ENCODE peak calls at places on chromosomes 3 and 15, in four cellular contexts. G is brain microvascular endothelial cell, T is gastrocnemius medialis, B is WERI-Rb-1. Q is an unnamed sample.
A peak's percentile ranks its signal among the peaks of the same experiment; 100 is the strongest.

GRCh38 chr15:39110746-39111145 is 470.1 kb upstream of the THBS1 start:
- DNase-seq in T (no peak), B (no peak), G (no peak), Q (no peak)

GRCh38 chr3:132787616-132788015 is 65.4 kb upstream of the NPHP3 start:
- DNase-seq in G (peak; percentile 25), T (no peak), B (no peak), Q (no peak)

GRCh38 chr3:143120716-143121239 is 1.2 kb downstream of the CHST2 start:
- DNase-seq in T (no peak), G (peak; percentile 33), B (peak; percentile 31), Q (peak; percentile 81)

GRCh38 chr3:32246079-32246675 is 7.7 kb downstream of the CMTM8 start:
- DNase-seq in T (no peak), G (no peak), B (no peak), Q (peak; percentile 17)

GRCh38 chr3:125594581-125595011 is 701 bp downstream of the OSBPL11 start:
- DNase-seq in T (no peak), B (peak; percentile 22), G (no peak), Q (peak; percentile 25)

GRCh38 chr3:110165753-110166152 is 828.4 kb upstream of the DPPA4 start:
- DNase-seq in T (no peak), B (no peak), G (no peak), Q (no peak)

GRCh38 chr3:55854395-55854994 is 367.4 kb upstream of the WNT5A start:
- DNase-seq in G (no peak), B (no peak), T (no peak), Q (no peak)

GRCh38 chr15:83613146-83613635 is 40.7 kb upstream of the ADAMTSL3 start:
- DNase-seq in G (no peak), T (no peak), B (no peak), Q (no peak)

GRCh38 chr3:188133219-188133618 is 20.7 kb upstream of the LPP start:
- DNase-seq in T (no peak), G (peak; percentile 92), B (no peak), Q (no peak)

GRCh38 chr3:95923496-95924210 is 890.7 kb upstream of the EPHA6 start:
- DNase-seq in T (no peak), G (peak; percentile 83), B (no peak), Q (no peak)

GRCh38 chr3:41701196-41701698 is 260.7 kb downstream of the ULK4 start:
- DNase-seq in G (no peak), B (no peak), T (no peak), Q (no peak)

GRCh38 chr3:188916934-188917391 is 254.8 kb upstream of the TPRG1 start:
- DNase-seq in T (no peak), B (no peak), G (no peak), Q (no peak)

GRCh38 chr3:126523745-126524428 is at the start of gene CHST13:
- DNase-seq in B (peak; percentile 68), G (no peak), T (no peak), Q (peak; percentile 95)

GRCh38 chr3:191136347-191136746 is 62.7 kb upstream of the OSTN start:
- DNase-seq in B (no peak), G (peak; percentile 46), T (no peak), Q (peak; percentile 36)

GRCh38 chr3:183275418-183275817 is 22.4 kb downstream of the B3GNT5 start:
- DNase-seq in T (no peak), B (no peak), G (peak; percentile 51), Q (no peak)

GRCh38 chr3:135107043-135107442 is 312.0 kb downstream of the EPHB1 start:
- DNase-seq in G (no peak), B (no peak), T (no peak), Q (no peak)

GRCh38 chr3:135694142-135694541 is 271.4 kb upstream of the PPP2R3A start:
- DNase-seq in B (no peak), T (no peak), G (no peak), Q (no peak)

GRCh38 chr3:53162672-53163458 is 1.9 kb downstream of the PRKCD start:
- DNase-seq in T (no peak), G (no peak), B (no peak), Q (peak; percentile 39)

GRCh38 chr15:70461992-70462391 is 301.4 kb downstream of the UACA start:
- DNase-seq in T (no peak), B (no peak), G (no peak), Q (no peak)

GRCh38 chr15:83365370-83365938 is 81.0 kb upstream of the BNC1 start:
- DNase-seq in B (no peak), G (peak; percentile 32), T (no peak), Q (peak; percentile 73)

GRCh38 chr3:6180171-6180570 is 680.7 kb upstream of the GRM7 start:
- DNase-seq in B (no peak), T (no peak), G (no peak), Q (no peak)

GRCh38 chr15:33215941-33216872 is 21.7 kb upstream of the FMN1 start:
- DNase-seq in G (peak; percentile 14), T (no peak), B (peak; percentile 79), Q (no peak)

GRCh38 chr15:50135123-50135541 is 16.1 kb upstream of the ATP8B4 start:
- DNase-seq in G (peak; percentile 30), B (no peak), T (no peak), Q (no peak)

DNA sequence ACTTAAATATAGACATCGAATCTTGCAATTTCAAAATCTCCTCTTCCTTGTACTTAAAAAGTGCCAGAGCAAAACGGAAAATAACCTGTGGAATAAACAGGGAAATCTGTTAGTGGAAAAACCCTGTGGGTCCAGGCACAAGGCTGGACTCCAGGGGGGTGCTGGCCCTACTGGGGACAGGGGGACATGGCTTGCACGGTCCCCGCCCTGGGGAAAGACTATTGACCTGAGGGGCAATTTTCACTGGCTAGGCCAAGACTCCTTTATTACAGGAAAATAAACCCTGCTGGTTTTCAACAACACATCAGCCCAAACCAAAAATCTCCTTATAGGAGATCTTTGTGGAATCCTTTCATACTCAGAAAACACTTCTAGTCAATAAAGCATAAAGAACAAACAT is 75.9 kb downstream of the TBC1D2B start:
- DNase-seq in G (no peak), T (no peak), B (no peak), Q (no peak)
- H3K36me3 ChIP-seq in G (peaks cover 59% of the 10 kb centered on the region), T (peaks cover 10% of the 10 kb centered on the region), B (peaks cover 18% of the 10 kb centered on the region), Q (peaks cover 1% of the 10 kb centered on the region)

DNA sequence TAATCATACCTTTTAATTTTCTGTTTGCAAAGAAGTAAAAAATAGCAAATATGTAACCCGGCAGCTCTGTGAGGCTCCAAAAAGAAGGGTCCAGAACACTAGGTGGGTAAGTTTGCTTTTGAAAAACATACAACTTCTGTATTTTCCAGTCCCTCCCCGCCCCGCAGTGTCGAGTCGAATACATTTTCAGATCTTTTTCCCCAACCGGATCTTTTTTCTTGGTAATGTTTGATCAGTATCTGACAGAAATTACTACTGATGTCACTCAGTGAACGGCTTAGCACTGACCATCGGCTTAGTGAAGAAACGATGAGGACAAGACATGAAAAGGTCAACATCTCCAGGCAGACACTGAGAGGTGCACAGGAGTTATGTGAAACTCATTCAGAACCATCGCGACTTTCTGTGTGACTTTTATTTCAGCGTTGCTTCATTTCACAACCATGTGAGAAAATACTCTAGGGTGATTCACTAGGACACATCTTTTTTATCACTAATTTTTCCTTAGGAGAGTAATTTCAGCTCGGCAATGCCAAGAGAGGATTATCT is 11.0 kb downstream of the ISL2 start:
- DNase-seq in T (no peak), B (peak; percentile 55), G (no peak), Q (peak; percentile 23)
- H3K4me3 ChIP-seq in T (peak overlapping the region; percentile 57), B (peak overlapping the region; percentile 76), G (no peak overlapping the region), Q (peak overlapping the region; percentile 56)

GRCh38 chr3:123984957-123985356 is 7.0 kb downstream of the ROPN1 start:
- DNase-seq in B (no peak), T (no peak), G (no peak), Q (no peak)

GRCh38 chr3:123984350-123984749 is 7.6 kb downstream of the ROPN1 start:
- DNase-seq in G (no peak), T (no peak), B (no peak), Q (no peak)

GRCh38 chr3:123980539-123980938 is 11.4 kb downstream of the ROPN1 start:
- DNase-seq in B (no peak), T (no peak), G (no peak), Q (no peak)

GRCh38 chr3:123986427-123986826 is 5.5 kb downstream of the ROPN1 start:
- DNase-seq in B (no peak), T (no peak), G (no peak), Q (no peak)
- H3K27me3 ChIP-seq in B (no peaks in the 10 kb centered on the region), T (peaks cover 2% of the 10 kb centered on the region), G (peaks cover 18% of the 10 kb centered on the region), Q (peaks cover 16% of the 10 kb centered on the region)

DNA sequence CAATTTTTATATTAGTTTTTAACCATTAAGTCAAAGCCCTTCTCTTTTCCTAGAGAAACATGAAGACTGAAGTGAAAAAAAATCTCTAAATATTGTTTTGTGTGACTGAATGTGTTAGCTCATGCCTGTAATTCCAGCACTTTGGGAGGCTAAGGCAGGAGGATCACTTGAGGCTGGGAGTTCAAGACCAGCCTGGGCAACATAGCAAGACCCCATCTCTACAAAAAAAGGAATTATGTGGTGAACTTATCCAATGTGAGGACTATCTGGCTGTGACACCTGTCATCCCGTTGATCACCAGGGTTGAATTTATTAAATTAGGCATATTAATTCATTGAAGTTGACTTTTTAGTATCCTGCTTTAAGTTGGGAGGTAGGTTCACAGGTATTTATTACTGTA is 13.0 kb downstream of the SMC4 start:
- DNase-seq in B (no peak), G (no peak), T (no peak), Q (no peak)
- H3K36me3 ChIP-seq in B (peaks cover 79% of the 10 kb centered on the region), G (peaks cover 22% of the 10 kb centered on the region), T (peaks cover 27% of the 10 kb centered on the region), Q (peaks cover 17% of the 10 kb centered on the region)